ENCODE peak calls at places on chromosomes 11 and 22, in six cellular contexts. P, U, N, T, W and V are unnamed samples.

GRCh38 chr22:36155702-36156101 is 4.9 kb downstream of the APOL3 start:
- DNase-seq in U (peak), T (no peak), P (peak), N (no peak), W (no peak), V (no peak)

GRCh38 chr22:19164425-19164824 is 14.1 kb downstream of the SLC25A1 start:
- DNase-seq in U (no peak), P (no peak), T (no peak), W (no peak), N (no peak), V (no peak)

GRCh38 chr11:118883368-118884071 is at the start of gene CXCR5:
- DNase-seq in N (no peak), U (no peak), T (no peak), W (no peak), P (no peak), V (no peak)

GRCh38 chr11:9664276-9665171 is 647 bp downstream of the SWAP70 start:
- DNase-seq in P (peak), U (peak), W (no peak), N (peak), T (no peak), V (no peak)

GRCh38 chr11:121706884-121707283 is 254.1 kb upstream of the SORL1-AS1 start:
- DNase-seq in P (no peak), U (no peak), N (no peak), T (no peak), W (no peak), V (no peak)

GRCh38 chr11:116826751-116827431 is 2.8 kb upstream of the APOC3 start:
- DNase-seq in N (no peak), U (peak), P (peak), W (no peak), T (no peak), V (no peak)

GRCh38 chr11:29448246-29448877 is 568.5 kb downstream of the KCNA4 start:
- DNase-seq in W (no peak), P (no peak), U (no peak), T (no peak), N (no peak), V (no peak)

GRCh38 chr11:61754534-61755482 is 2.4 kb downstream of the MYRF start:
- DNase-seq in W (no peak), U (no peak), T (no peak), P (peak), N (no peak), V (no peak)

GRCh38 chr22:37153901-37154300 is 4.2 kb upstream of the IL2RB start:
- DNase-seq in W (no peak), T (no peak), N (no peak), P (no peak), U (no peak), V (no peak)

GRCh38 chr11:84899740-84900139 is 727.4 kb downstream of the DLG2 start:
- DNase-seq in W (no peak), P (no peak), T (no peak), N (no peak), U (peak), V (no peak)

GRCh38 chr22:18970948-18971315 is 34.8 kb upstream of the PRODH start:
- DNase-seq in U (no peak), T (no peak), W (no peak), N (no peak), P (no peak), V (no peak)

GRCh38 chr22:19121631-19122142 is 525 bp downstream of the DGCR2 start:
- DNase-seq in T (no peak), P (peak), W (no peak), U (no peak), N (no peak), V (no peak)

GRCh38 chr22:36352775-36353507 is 34.8 kb downstream of the MYH9 start:
- DNase-seq in T (no peak), U (peak), N (no peak), P (no peak), W (no peak), V (no peak)

GRCh38 chr11:16809901-16810668 is 71.6 kb downstream of the C11orf58 start:
- DNase-seq in U (no peak), P (no peak), N (no peak), W (no peak), T (no peak), V (no peak)

GRCh38 chr22:24070553-24070952 is 59.4 kb downstream of the CABIN1 start:
- DNase-seq in U (no peak), W (no peak), P (no peak), T (no peak), N (no peak), V (no peak)

GRCh38 chr11:57459112-57460016 is 964 bp upstream of the RTN4RL2 start:
- DNase-seq in U (no peak), N (no peak), P (peak), W (no peak), T (no peak), V (no peak)

GRCh38 chr22:45949921-45950320 is 27.0 kb downstream of the WNT7B start:
- DNase-seq in U (no peak), W (no peak), N (no peak), P (no peak), T (no peak), V (no peak)

GRCh38 chr11:116257092-116257491 is 515.7 kb downstream of the BUD13 start:
- DNase-seq in T (no peak), P (no peak), U (no peak), W (no peak), N (no peak), V (no peak)

GRCh38 chr11:65884716-65885092 is 3.6 kb downstream of the FIBP start:
- DNase-seq in P (peak), N (peak), W (no peak), T (no peak), U (peak), V (peak)

GRCh38 chr11:103920449-103920848 is 116.0 kb upstream of the DDI1 start:
- DNase-seq in N (no peak), U (no peak), W (no peak), T (no peak), P (no peak), V (no peak)

GRCh38 chr11:43358308-43358669 is 431 bp upstream of the TTC17 start:
- DNase-seq in T (no peak), U (no peak), W (no peak), P (peak), N (no peak), V (no peak)

GRCh38 chr11:45110562-45110961 is 35.9 kb upstream of the PRDM11 start:
- DNase-seq in U (peak), N (peak), T (no peak), P (peak), W (no peak), V (peak)

GRCh38 chr22:40257979-40258378 is 80.3 kb downstream of the TNRC6B start:
- DNase-seq in N (no peak), W (no peak), U (no peak), T (no peak), P (no peak), V (no peak)

GRCh38 chr22:43812149-43812842 is at the start of gene EFCAB6:
- DNase-seq in U (no peak), W (peak), P (peak), N (peak), T (peak), V (peak)

GRCh38 chr11:94558468-94558867 is 8.7 kb upstream of the PIWIL4 start:
- DNase-seq in W (no peak), P (no peak), U (no peak), N (no peak), T (no peak), V (no peak)

GRCh38 chr11:60985991-60986915 is 14.8 kb downstream of the CD6 start:
- DNase-seq in P (no peak), T (no peak), W (no peak), U (no peak), N (no peak), V (no peak)

DNA sequence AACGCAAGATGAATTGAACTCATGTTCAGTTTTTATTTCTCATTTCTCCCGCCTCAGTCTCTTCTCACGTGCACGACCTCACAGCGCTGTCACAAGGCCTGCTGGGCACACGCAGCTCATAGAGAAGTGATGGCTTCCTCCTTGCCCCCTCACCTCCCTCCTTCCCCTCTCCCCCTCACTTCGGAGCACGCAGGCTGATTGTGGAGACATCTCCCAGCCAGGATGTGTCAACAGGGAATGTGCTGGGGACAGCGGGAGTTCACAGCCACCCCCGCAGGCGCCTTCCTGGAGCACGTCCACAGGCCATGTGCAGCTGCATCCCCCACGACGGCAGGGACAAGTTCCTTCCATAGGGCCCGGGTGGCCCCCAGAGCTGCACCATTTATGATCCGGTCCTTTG is 29.1 kb upstream of the KRTAP5-6 start:
- DNase-seq in T (no peak), U (no peak), P (no peak), N (no peak), W (no peak), V (no peak)
- TF ChIP-seq POLR2A in T (no peak), U (no peak), P (no peak), N (no peak), W (no peak), V (no peak)

DNA sequence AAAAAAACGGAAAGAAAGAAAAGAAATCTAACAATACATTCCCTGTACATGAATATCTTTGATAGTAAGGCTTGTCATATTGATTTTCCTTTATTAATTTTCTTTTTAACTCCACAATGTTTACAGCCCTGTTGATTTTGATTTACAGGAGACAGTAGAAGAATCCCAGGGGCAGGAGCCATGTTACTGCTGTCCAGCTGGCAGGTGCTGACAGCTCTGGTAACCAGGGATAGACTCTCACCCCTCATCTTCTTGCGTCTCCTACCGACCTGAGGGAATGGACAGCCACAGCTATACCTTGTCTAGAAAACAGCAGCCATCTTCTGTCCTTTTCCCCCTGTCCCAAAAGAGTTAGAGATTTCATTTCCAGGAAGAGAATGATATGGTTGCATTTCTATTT is 37.4 kb downstream of the PRDM10 start:
- DNase-seq in N (no peak), P (no peak), T (no peak), W (no peak), U (no peak), V (no peak)
- TF ChIP-seq TAF1 in N (no peak), P (no peak), T (no peak), W (no peak), U (no peak), V (no peak)

GRCh38 chr11:102064316-102064715 is 17.1 kb downstream of the CFAP300 start:
- DNase-seq in P (no peak), T (no peak), U (no peak), W (no peak), N (no peak), V (no peak)
- TF ChIP-seq POLR2AphosphoS5 in P (no peak), T (no peak), U (no peak), W (no peak), N (no peak), V (no peak)

GRCh38 chr11:86955674-86956522 is 703 bp upstream of the FZD4 start:
- DNase-seq in W (peak), T (no peak), N (peak), P (peak), U (peak), V (peak)
- TF ChIP-seq POLR2A in W (no peak), T (peak), N (no peak), P (peak), U (peak), V (no peak)

GRCh38 chr22:38798496-38798895 is 4.6 kb upstream of the DNAL4 start:
- DNase-seq in W (no peak), P (no peak), T (no peak), U (no peak), N (no peak), V (no peak)
- TF ChIP-seq TAF1 in W (no peak), P (no peak), T (no peak), U (no peak), N (no peak), V (no peak)

GRCh38 chr22:27128461-27129080 is 471.2 kb downstream of the MIAT start:
- DNase-seq in U (no peak), P (no peak), N (no peak), W (no peak), T (no peak), V (no peak)

GRCh38 chr22:27123880-27124279 is 466.5 kb downstream of the MIAT start:
- DNase-seq in T (no peak), N (no peak), W (no peak), P (no peak), U (no peak), V (no peak)

GRCh38 chr22:27122561-27122960 is 465.2 kb downstream of the MIAT start:
- DNase-seq in T (no peak), U (no peak), P (no peak), N (no peak), W (no peak), V (no peak)

GRCh38 chr22:27125539-27125938 is 468.2 kb downstream of the MIAT start:
- DNase-seq in U (no peak), W (no peak), T (no peak), P (no peak), N (no peak), V (no peak)

DNA sequence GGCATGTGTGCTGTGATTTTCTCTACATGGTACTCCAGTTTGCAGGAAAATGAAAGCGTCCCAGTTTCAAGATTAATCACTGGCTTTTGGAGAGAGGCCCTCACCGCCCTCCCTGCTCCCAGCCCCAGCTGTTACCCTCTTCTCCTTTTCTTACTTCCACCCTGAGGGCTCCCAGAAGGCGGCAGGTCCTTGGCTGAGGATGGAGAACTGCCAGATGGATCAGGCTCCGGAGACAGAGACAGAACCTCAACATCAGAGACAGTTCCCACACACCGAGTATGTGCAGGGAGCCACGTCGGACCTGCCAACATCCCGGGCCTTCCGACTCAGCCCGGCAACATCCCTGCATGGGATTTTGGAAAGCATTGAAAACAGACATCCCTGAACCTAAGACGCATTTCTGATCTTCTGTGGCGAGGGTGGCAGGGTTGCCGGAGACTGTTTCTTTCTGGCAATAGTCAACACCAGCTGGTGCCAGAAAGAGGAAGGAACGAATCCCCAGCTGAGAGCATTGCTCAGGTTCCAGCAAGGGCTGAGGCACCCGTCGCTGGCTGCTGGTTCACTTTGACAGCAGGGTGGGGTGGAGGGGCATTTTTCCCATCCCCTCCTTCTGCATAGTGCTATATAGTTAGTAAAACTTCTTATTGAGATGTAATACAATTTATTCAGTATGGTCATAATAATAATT is 467.1 kb downstream of the MIAT start:
- DNase-seq in P (no peak), U (no peak), W (no peak), T (no peak), N (no peak), V (no peak)
- TF ChIP-seq POLR2AphosphoS5 in P (no peak), U (no peak), W (no peak), T (no peak), N (no peak), V (no peak)